ENCODE peak calls at places on chromosomes 4 and X, in six cellular contexts. One of them, this sample, is unnamed.

GRCh38 chr4:15577508-15577907 is 77.6 kb downstream of the FBXL5 start:
- DNase-seq in iris pigment epithelial cell: peak
- DNase-seq in EL: peak
- DNase-seq in activated CD4-positive, alpha-beta T cell treated with anti-CD3 and anti-CD28 coated beads, Interleukin-2, amount 10 ng/mL, durations not matched to agents 7 days and 5 days: no peak
- DNase-seq in GM20000: no peak
- DNase-seq in lower leg skin: no peak
- DNase-seq in this sample: peak

GRCh38 chrX:34826964-34827363 is 115.6 kb upstream of the FAM47B start:
- DNase-seq in lower leg skin: no peak
- DNase-seq in EL: no peak
- DNase-seq in GM20000: no peak
- DNase-seq in iris pigment epithelial cell: no peak
- DNase-seq in activated CD4-positive, alpha-beta T cell treated with anti-CD3 and anti-CD28 coated beads, Interleukin-2, amount 10 ng/mL, durations not matched to agents 7 days and 5 days: no peak
- DNase-seq in this sample: no peak

GRCh38 chr4:2226261-2226660 is 15.7 kb downstream of the HAUS3 start:
- DNase-seq in activated CD4-positive, alpha-beta T cell treated with anti-CD3 and anti-CD28 coated beads, Interleukin-2, amount 10 ng/mL, durations not matched to agents 7 days and 5 days: no peak
- DNase-seq in EL: no peak
- DNase-seq in iris pigment epithelial cell: no peak
- DNase-seq in lower leg skin: no peak
- DNase-seq in GM20000: no peak
- DNase-seq in this sample: no peak

GRCh38 chr4:39732728-39733127 is 34.8 kb downstream of the UBE2K start:
- DNase-seq in lower leg skin: no peak
- DNase-seq in GM20000: no peak
- DNase-seq in EL: peak
- DNase-seq in activated CD4-positive, alpha-beta T cell treated with anti-CD3 and anti-CD28 coated beads, Interleukin-2, amount 10 ng/mL, durations not matched to agents 7 days and 5 days: no peak
- DNase-seq in iris pigment epithelial cell: peak
- DNase-seq in this sample: peak

GRCh38 chr4:74897390-74897789 is 35.5 kb upstream of the PARM1 start:
- DNase-seq in GM20000: no peak
- DNase-seq in lower leg skin: no peak
- DNase-seq in iris pigment epithelial cell: no peak
- DNase-seq in EL: no peak
- DNase-seq in activated CD4-positive, alpha-beta T cell treated with anti-CD3 and anti-CD28 coated beads, Interleukin-2, amount 10 ng/mL, durations not matched to agents 7 days and 5 days: no peak
- DNase-seq in this sample: no peak

GRCh38 chr4:81260443-81261102 is 45.6 kb upstream of the PRKG2 start:
- DNase-seq in EL: peak
- DNase-seq in activated CD4-positive, alpha-beta T cell treated with anti-CD3 and anti-CD28 coated beads, Interleukin-2, amount 10 ng/mL, durations not matched to agents 7 days and 5 days: no peak
- DNase-seq in GM20000: no peak
- DNase-seq in lower leg skin: no peak
- DNase-seq in iris pigment epithelial cell: no peak
- DNase-seq in this sample: no peak

GRCh38 chr4:8478801-8479744 is 38.5 kb downstream of the TRMT44 start:
- DNase-seq in activated CD4-positive, alpha-beta T cell treated with anti-CD3 and anti-CD28 coated beads, Interleukin-2, amount 10 ng/mL, durations not matched to agents 7 days and 5 days: no peak
- DNase-seq in lower leg skin: no peak
- DNase-seq in EL: no peak
- DNase-seq in iris pigment epithelial cell: peak
- DNase-seq in GM20000: no peak
- DNase-seq in this sample: peak

GRCh38 chr4:13912436-13912835 is 284.9 kb upstream of the BOD1L1 start:
- DNase-seq in EL: no peak
- DNase-seq in activated CD4-positive, alpha-beta T cell treated with anti-CD3 and anti-CD28 coated beads, Interleukin-2, amount 10 ng/mL, durations not matched to agents 7 days and 5 days: no peak
- DNase-seq in iris pigment epithelial cell: peak
- DNase-seq in lower leg skin: no peak
- DNase-seq in GM20000: no peak
- DNase-seq in this sample: no peak

GRCh38 chr4:83535520-83535944 is 376 bp upstream of the GPAT3 start:
- DNase-seq in iris pigment epithelial cell: peak
- DNase-seq in activated CD4-positive, alpha-beta T cell treated with anti-CD3 and anti-CD28 coated beads, Interleukin-2, amount 10 ng/mL, durations not matched to agents 7 days and 5 days: peak
- DNase-seq in lower leg skin: peak
- DNase-seq in EL: no peak
- DNase-seq in GM20000: no peak
- DNase-seq in this sample: peak

GRCh38 chr4:116925900-116926457 is 159.4 kb downstream of the TRAM1L1 start:
- DNase-seq in iris pigment epithelial cell: peak
- DNase-seq in GM20000: no peak
- DNase-seq in activated CD4-positive, alpha-beta T cell treated with anti-CD3 and anti-CD28 coated beads, Interleukin-2, amount 10 ng/mL, durations not matched to agents 7 days and 5 days: no peak
- DNase-seq in lower leg skin: peak
- DNase-seq in EL: no peak
- DNase-seq in this sample: peak

GRCh38 chr4:6343950-6344408 is 74.3 kb downstream of the WFS1 start:
- DNase-seq in activated CD4-positive, alpha-beta T cell treated with anti-CD3 and anti-CD28 coated beads, Interleukin-2, amount 10 ng/mL, durations not matched to agents 7 days and 5 days: no peak
- DNase-seq in GM20000: no peak
- DNase-seq in iris pigment epithelial cell: peak
- DNase-seq in lower leg skin: no peak
- DNase-seq in EL: peak
- DNase-seq in this sample: peak

GRCh38 chrX:152937236-152937635 is 39.4 kb downstream of the ZNF185 start:
- DNase-seq in GM20000: no peak
- DNase-seq in iris pigment epithelial cell: no peak
- DNase-seq in activated CD4-positive, alpha-beta T cell treated with anti-CD3 and anti-CD28 coated beads, Interleukin-2, amount 10 ng/mL, durations not matched to agents 7 days and 5 days: no peak
- DNase-seq in EL: no peak
- DNase-seq in lower leg skin: no peak
- DNase-seq in this sample: no peak

GRCh38 chr4:55409468-55410171 is 13.9 kb downstream of the TMEM165 start:
- DNase-seq in EL: peak
- DNase-seq in iris pigment epithelial cell: peak
- DNase-seq in lower leg skin: no peak
- DNase-seq in GM20000: peak
- DNase-seq in activated CD4-positive, alpha-beta T cell treated with anti-CD3 and anti-CD28 coated beads, Interleukin-2, amount 10 ng/mL, durations not matched to agents 7 days and 5 days: no peak
- DNase-seq in this sample: peak

GRCh38 chr4:5712517-5712916 is 1.5 kb downstream of the EVC start:
- DNase-seq in activated CD4-positive, alpha-beta T cell treated with anti-CD3 and anti-CD28 coated beads, Interleukin-2, amount 10 ng/mL, durations not matched to agents 7 days and 5 days: no peak
- DNase-seq in lower leg skin: no peak
- DNase-seq in EL: peak
- DNase-seq in GM20000: peak
- DNase-seq in iris pigment epithelial cell: peak
- DNase-seq in this sample: peak

GRCh38 chr4:7649741-7650531 is 215.2 kb upstream of the PSAPL1 start:
- DNase-seq in EL: peak
- DNase-seq in iris pigment epithelial cell: peak
- DNase-seq in GM20000: no peak
- DNase-seq in activated CD4-positive, alpha-beta T cell treated with anti-CD3 and anti-CD28 coated beads, Interleukin-2, amount 10 ng/mL, durations not matched to agents 7 days and 5 days: peak
- DNase-seq in lower leg skin: no peak
- DNase-seq in this sample: peak

GRCh38 chr4:145808021-145808650 is 128.2 kb downstream of the C4orf51 start:
- DNase-seq in activated CD4-positive, alpha-beta T cell treated with anti-CD3 and anti-CD28 coated beads, Interleukin-2, amount 10 ng/mL, durations not matched to agents 7 days and 5 days: peak
- DNase-seq in iris pigment epithelial cell: peak
- DNase-seq in lower leg skin: no peak
- DNase-seq in EL: peak
- DNase-seq in GM20000: peak
- DNase-seq in this sample: peak

GRCh38 chr4:8910822-8911310 is 39.2 kb upstream of the HMX1 start:
- DNase-seq in iris pigment epithelial cell: no peak
- DNase-seq in lower leg skin: peak
- DNase-seq in EL: no peak
- DNase-seq in activated CD4-positive, alpha-beta T cell treated with anti-CD3 and anti-CD28 coated beads, Interleukin-2, amount 10 ng/mL, durations not matched to agents 7 days and 5 days: peak
- DNase-seq in GM20000: no peak
- DNase-seq in this sample: no peak

GRCh38 chr4:6581566-6582121 is 6.7 kb downstream of the MAN2B2 start:
- DNase-seq in iris pigment epithelial cell: no peak
- DNase-seq in EL: no peak
- DNase-seq in activated CD4-positive, alpha-beta T cell treated with anti-CD3 and anti-CD28 coated beads, Interleukin-2, amount 10 ng/mL, durations not matched to agents 7 days and 5 days: no peak
- DNase-seq in lower leg skin: no peak
- DNase-seq in GM20000: no peak
- DNase-seq in this sample: no peak

GRCh38 chr4:180377741-180378140 is 1865.5 kb upstream of the TENM3 start:
- DNase-seq in EL: no peak
- DNase-seq in iris pigment epithelial cell: no peak
- DNase-seq in GM20000: no peak
- DNase-seq in lower leg skin: no peak
- DNase-seq in activated CD4-positive, alpha-beta T cell treated with anti-CD3 and anti-CD28 coated beads, Interleukin-2, amount 10 ng/mL, durations not matched to agents 7 days and 5 days: no peak
- DNase-seq in this sample: peak

GRCh38 chr4:146232131-146232722 is 17.9 kb downstream of the REELD1 start:
- DNase-seq in GM20000: no peak
- DNase-seq in iris pigment epithelial cell: no peak
- DNase-seq in activated CD4-positive, alpha-beta T cell treated with anti-CD3 and anti-CD28 coated beads, Interleukin-2, amount 10 ng/mL, durations not matched to agents 7 days and 5 days: no peak
- DNase-seq in EL: peak
- DNase-seq in lower leg skin: no peak
- DNase-seq in this sample: no peak

GRCh38 chr4:89109841-89110540 is 1.3 kb upstream of the TIGD2 start:
- DNase-seq in iris pigment epithelial cell: no peak
- DNase-seq in GM20000: no peak
- DNase-seq in EL: no peak
- DNase-seq in activated CD4-positive, alpha-beta T cell treated with anti-CD3 and anti-CD28 coated beads, Interleukin-2, amount 10 ng/mL, durations not matched to agents 7 days and 5 days: no peak
- DNase-seq in lower leg skin: no peak
- DNase-seq in this sample: no peak

GRCh38 chr4:183195534-183195933 is 96.5 kb downstream of the WWC2 start:
- DNase-seq in lower leg skin: no peak
- DNase-seq in EL: no peak
- DNase-seq in iris pigment epithelial cell: no peak
- DNase-seq in activated CD4-positive, alpha-beta T cell treated with anti-CD3 and anti-CD28 coated beads, Interleukin-2, amount 10 ng/mL, durations not matched to agents 7 days and 5 days: no peak
- DNase-seq in GM20000: no peak
- DNase-seq in this sample: no peak

GRCh38 chrX:144275403-144275802 is 391.5 kb downstream of the UBE2NL start:
- DNase-seq in activated CD4-positive, alpha-beta T cell treated with anti-CD3 and anti-CD28 coated beads, Interleukin-2, amount 10 ng/mL, durations not matched to agents 7 days and 5 days: no peak
- DNase-seq in lower leg skin: no peak
- DNase-seq in GM20000: no peak
- DNase-seq in EL: no peak
- DNase-seq in iris pigment epithelial cell: no peak
- DNase-seq in this sample: no peak

GRCh38 chr4:166279261-166279660 is 406.2 kb downstream of the TLL1 start:
- DNase-seq in EL: no peak
- DNase-seq in iris pigment epithelial cell: no peak
- DNase-seq in lower leg skin: no peak
- DNase-seq in activated CD4-positive, alpha-beta T cell treated with anti-CD3 and anti-CD28 coated beads, Interleukin-2, amount 10 ng/mL, durations not matched to agents 7 days and 5 days: no peak
- DNase-seq in GM20000: no peak
- DNase-seq in this sample: no peak

GRCh38 chr4:153513596-153513995 is 47.4 kb downstream of the TMEM131L start:
- DNase-seq in EL: peak
- DNase-seq in GM20000: no peak
- DNase-seq in activated CD4-positive, alpha-beta T cell treated with anti-CD3 and anti-CD28 coated beads, Interleukin-2, amount 10 ng/mL, durations not matched to agents 7 days and 5 days: no peak
- DNase-seq in iris pigment epithelial cell: peak
- DNase-seq in lower leg skin: no peak
- DNase-seq in this sample: peak

GRCh38 chr4:134666640-134667039 is 465.1 kb upstream of the PABPC4L start:
- DNase-seq in EL: no peak
- DNase-seq in lower leg skin: no peak
- DNase-seq in iris pigment epithelial cell: no peak
- DNase-seq in activated CD4-positive, alpha-beta T cell treated with anti-CD3 and anti-CD28 coated beads, Interleukin-2, amount 10 ng/mL, durations not matched to agents 7 days and 5 days: no peak
- DNase-seq in GM20000: no peak
- DNase-seq in this sample: no peak

GRCh38 chrX:75968293-75968692 is 183.2 kb upstream of the MAGEE2 start:
- DNase-seq in iris pigment epithelial cell: no peak
- DNase-seq in EL: no peak
- DNase-seq in activated CD4-positive, alpha-beta T cell treated with anti-CD3 and anti-CD28 coated beads, Interleukin-2, amount 10 ng/mL, durations not matched to agents 7 days and 5 days: no peak
- DNase-seq in lower leg skin: no peak
- DNase-seq in GM20000: no peak
- DNase-seq in this sample: no peak

GRCh38 chr4:148315049-148315448 is 127.2 kb downstream of the NR3C2 start:
- DNase-seq in EL: peak
- DNase-seq in activated CD4-positive, alpha-beta T cell treated with anti-CD3 and anti-CD28 coated beads, Interleukin-2, amount 10 ng/mL, durations not matched to agents 7 days and 5 days: no peak
- DNase-seq in iris pigment epithelial cell: peak
- DNase-seq in GM20000: no peak
- DNase-seq in lower leg skin: no peak
- DNase-seq in this sample: peak

GRCh38 chr4:38948551-38948950 is 80.9 kb downstream of the FAM114A1 start:
- DNase-seq in iris pigment epithelial cell: peak
- DNase-seq in activated CD4-positive, alpha-beta T cell treated with anti-CD3 and anti-CD28 coated beads, Interleukin-2, amount 10 ng/mL, durations not matched to agents 7 days and 5 days: no peak
- DNase-seq in lower leg skin: no peak
- DNase-seq in GM20000: no peak
- DNase-seq in EL: peak
- DNase-seq in this sample: peak

GRCh38 chr4:67714248-67714583 is 13.3 kb upstream of the UBA6 start:
- DNase-seq in iris pigment epithelial cell: no peak
- DNase-seq in lower leg skin: no peak
- DNase-seq in EL: no peak
- DNase-seq in activated CD4-positive, alpha-beta T cell treated with anti-CD3 and anti-CD28 coated beads, Interleukin-2, amount 10 ng/mL, durations not matched to agents 7 days and 5 days: no peak
- DNase-seq in GM20000: peak
- DNase-seq in this sample: no peak

GRCh38 chrX:100829730-100830129 is 9.5 kb downstream of the CSTF2 start:
- DNase-seq in EL: peak
- DNase-seq in GM20000: peak
- DNase-seq in lower leg skin: no peak
- DNase-seq in activated CD4-positive, alpha-beta T cell treated with anti-CD3 and anti-CD28 coated beads, Interleukin-2, amount 10 ng/mL, durations not matched to agents 7 days and 5 days: peak
- DNase-seq in iris pigment epithelial cell: peak
- DNase-seq in this sample: peak

GRCh38 chr4:149584703-149585102 is 230.9 kb downstream of the IQCM start:
- DNase-seq in iris pigment epithelial cell: peak
- DNase-seq in GM20000: no peak
- DNase-seq in lower leg skin: no peak
- DNase-seq in EL: peak
- DNase-seq in activated CD4-positive, alpha-beta T cell treated with anti-CD3 and anti-CD28 coated beads, Interleukin-2, amount 10 ng/mL, durations not matched to agents 7 days and 5 days: no peak
- DNase-seq in this sample: peak

GRCh38 chr4:170088686-170089085 is 1.1 kb downstream of the AADAT start:
- DNase-seq in GM20000: no peak
- DNase-seq in activated CD4-positive, alpha-beta T cell treated with anti-CD3 and anti-CD28 coated beads, Interleukin-2, amount 10 ng/mL, durations not matched to agents 7 days and 5 days: no peak
- DNase-seq in lower leg skin: no peak
- DNase-seq in EL: no peak
- DNase-seq in iris pigment epithelial cell: no peak
- DNase-seq in this sample: no peak

GRCh38 chrX:48488034-48488433 is 12.0 kb downstream of the FTSJ1 start:
- DNase-seq in EL: no peak
- DNase-seq in GM20000: no peak
- DNase-seq in iris pigment epithelial cell: no peak
- DNase-seq in lower leg skin: no peak
- DNase-seq in activated CD4-positive, alpha-beta T cell treated with anti-CD3 and anti-CD28 coated beads, Interleukin-2, amount 10 ng/mL, durations not matched to agents 7 days and 5 days: no peak
- DNase-seq in this sample: no peak

GRCh38 chr4:158667651-158668198 is 4.0 kb downstream of the C4orf46 start:
- DNase-seq in GM20000: peak
- DNase-seq in lower leg skin: no peak
- DNase-seq in iris pigment epithelial cell: peak
- DNase-seq in activated CD4-positive, alpha-beta T cell treated with anti-CD3 and anti-CD28 coated beads, Interleukin-2, amount 10 ng/mL, durations not matched to agents 7 days and 5 days: peak
- DNase-seq in EL: peak
- DNase-seq in this sample: no peak

GRCh38 chr4:83855044-83855443 is 319.1 kb downstream of the GPAT3 start:
- DNase-seq in lower leg skin: no peak
- DNase-seq in EL: peak
- DNase-seq in iris pigment epithelial cell: peak
- DNase-seq in GM20000: no peak
- DNase-seq in activated CD4-positive, alpha-beta T cell treated with anti-CD3 and anti-CD28 coated beads, Interleukin-2, amount 10 ng/mL, durations not matched to agents 7 days and 5 days: no peak
- DNase-seq in this sample: peak

GRCh38 chr4:120144634-120145033 is 78.0 kb upstream of the MAD2L1 start:
- DNase-seq in lower leg skin: no peak
- DNase-seq in activated CD4-positive, alpha-beta T cell treated with anti-CD3 and anti-CD28 coated beads, Interleukin-2, amount 10 ng/mL, durations not matched to agents 7 days and 5 days: no peak
- DNase-seq in GM20000: no peak
- DNase-seq in iris pigment epithelial cell: no peak
- DNase-seq in EL: no peak
- DNase-seq in this sample: no peak

GRCh38 chr4:95014068-95014467 is 256.3 kb downstream of the BMPR1B start:
- DNase-seq in EL: no peak
- DNase-seq in GM20000: no peak
- DNase-seq in activated CD4-positive, alpha-beta T cell treated with anti-CD3 and anti-CD28 coated beads, Interleukin-2, amount 10 ng/mL, durations not matched to agents 7 days and 5 days: no peak
- DNase-seq in iris pigment epithelial cell: no peak
- DNase-seq in lower leg skin: no peak
- DNase-seq in this sample: no peak

This sample was measured in astrocyte of the spinal cord.